ENCODE peak calls at places on chromosomes 4 and X, in nine cellular contexts. D is fibroblast of pulmonary artery, U is GM23248, P is brain microvascular endothelial cell, R is cardiac fibroblast, M is AG09309, Q is lower leg skin, J is foreskin fibroblast, A is OCI-LY7. C is an unnamed sample.
A peak's percentile ranks its signal among the peaks of the same experiment; 100 is the strongest.

GRCh38 chr4:106046083-106046482 is 150.8 kb downstream of the NPNT start:
- DNase-seq in R (no peak), Q (no peak), P (no peak), J (no peak), U (no peak), A (no peak), D (no peak), M (no peak), C (no peak)

GRCh38 chr4:67700874-67701850 is at the start of gene UBA6:
- DNase-seq in M (peak; percentile 78), J (peak; percentile 97), D (peak; percentile 96), P (peak; percentile 96), R (peak; percentile 96), U (peak; percentile 99), A (peak; percentile 98), Q (peak; percentile 95), C (peak; percentile 96)

GRCh38 chr4:154559141-154559841 is 3.5 kb upstream of the FGB start:
- DNase-seq in D (peak; percentile 73), P (peak; percentile 75), U (peak; percentile 67), A (peak; percentile 31), J (peak; percentile 42), Q (no peak), R (peak; percentile 63), M (peak; percentile 11), C (peak; percentile 63)

GRCh38 chr4:139568206-139568969 is 12.4 kb upstream of the SETD7 start:
- DNase-seq in J (no peak), Q (no peak), A (no peak), M (no peak), U (no peak), P (peak; percentile 42), R (peak; percentile 55), D (no peak), C (peak; percentile 70)

GRCh38 chr4:139913995-139914394 is 240.0 kb downstream of the MAML3 start:
- DNase-seq in R (peak; percentile 84), J (no peak), A (no peak), U (peak; percentile 69), P (peak; percentile 32), Q (no peak), M (peak; percentile 40), D (peak; percentile 88), C (no peak)

GRCh38 chrX:154526901-154527675 is 11.1 kb upstream of the FAM3A start:
- DNase-seq in D (peak; percentile 82), Q (peak; percentile 67), M (peak; percentile 24), R (peak; percentile 88), A (peak; percentile 80), J (peak; percentile 62), U (peak; percentile 83), P (peak; percentile 75), C (peak; percentile 69)

GRCh38 chrX:134654398-134655012 is 3.8 kb downstream of the PLAC1 start:
- DNase-seq in J (no peak), U (no peak), P (no peak), M (no peak), Q (no peak), A (no peak), R (no peak), D (no peak), C (no peak)

GRCh38 chrX:77451041-77451440 is 3.9 kb downstream of the FGF16 start:
- DNase-seq in P (peak; percentile 43), J (peak; percentile 61), R (peak; percentile 32), A (no peak), M (no peak), D (peak; percentile 31), Q (no peak), U (peak; percentile 86), C (peak; percentile 76)

GRCh38 chrX:84336646-84337045 is 148.6 kb upstream of the RPS6KA6 start:
- DNase-seq in J (no peak), P (no peak), R (peak; percentile 4), M (no peak), Q (no peak), A (no peak), U (no peak), D (peak; percentile 9), C (no peak)

GRCh38 chr4:25031077-25031606 is 396 bp upstream of the LGI2 start:
- DNase-seq in D (peak; percentile 30), U (peak; percentile 46), Q (no peak), J (peak; percentile 10), R (peak; percentile 30), P (no peak), M (no peak), A (no peak), C (no peak)

GRCh38 chr4:111695677-111696076 is 449.6 kb upstream of the FAM241A start:
- DNase-seq in D (no peak), A (no peak), Q (no peak), M (no peak), U (no peak), P (no peak), J (no peak), R (no peak), C (no peak)

GRCh38 chr4:77665381-77666069 is 59.9 kb downstream of the CXCL13 start:
- DNase-seq in R (no peak), D (no peak), A (no peak), J (no peak), Q (no peak), M (no peak), U (no peak), P (no peak), C (peak; percentile 25)

GRCh38 chr4:154004450-154004849 is 215.6 kb upstream of the SFRP2 start:
- DNase-seq in R (no peak), Q (no peak), M (no peak), P (no peak), A (no peak), D (no peak), U (peak; percentile 53), J (no peak), C (no peak)

DNA sequence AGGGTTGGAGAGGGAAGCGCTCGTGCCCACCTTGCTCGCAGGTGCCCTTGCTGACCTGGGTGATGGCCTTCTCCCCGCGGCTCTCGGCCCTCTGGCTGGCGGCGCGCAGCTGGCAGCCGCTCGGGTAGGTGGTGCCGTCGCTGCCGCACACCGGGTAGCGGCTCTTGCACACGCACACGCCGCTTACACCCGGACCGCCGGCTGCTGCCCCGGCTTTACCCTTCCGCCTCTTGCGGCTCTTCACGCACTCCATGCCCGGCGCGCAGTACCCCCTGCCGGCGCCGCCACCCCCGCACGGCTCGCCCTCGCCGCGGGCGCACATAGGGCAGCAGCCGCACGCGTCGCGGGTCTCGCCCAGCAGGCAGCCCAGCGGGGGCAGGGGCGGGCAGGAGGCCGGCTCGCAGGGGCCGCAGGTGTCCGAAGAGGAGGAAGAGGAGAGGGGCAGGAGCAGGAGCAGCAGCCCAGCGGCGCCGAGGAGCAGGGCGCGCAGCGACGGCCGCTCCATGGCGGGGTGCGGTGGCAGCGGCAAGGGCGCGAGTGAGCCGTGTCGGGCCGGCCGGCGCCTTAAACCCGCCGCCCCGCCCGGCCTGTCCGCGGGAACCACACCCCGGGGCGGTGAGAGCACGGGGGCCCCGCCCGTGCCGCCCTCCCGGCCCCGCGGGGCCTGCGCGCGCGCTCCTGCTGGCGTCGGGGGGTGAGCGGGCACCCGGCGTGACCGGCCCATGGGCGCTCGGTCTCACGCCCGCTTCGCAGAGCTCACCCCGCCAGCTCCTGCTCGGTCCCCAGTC is at the start of gene IGFBP7:
- DNase-seq in M (no peak), A (no peak), D (peak; percentile 67), J (peak; percentile 50), U (peak; percentile 79), R (peak; percentile 77), P (no peak), Q (no peak), C (peak; percentile 43)
- H3K4me3 ChIP-seq in M (peak within 1 kb of the TSS; percentile 70), A (no peak within 1 kb of the TSS), D (peak within 1 kb of the TSS; percentile 65), J (peak within 1 kb of the TSS; percentile 64), U (peak within 1 kb of the TSS; percentile 72), R (peak within 1 kb of the TSS; percentile 94), P (peak within 1 kb of the TSS; percentile 93), Q (peak within 1 kb of the TSS; percentile 85), C (peak within 1 kb of the TSS; percentile 64)

GRCh38 chrX:150548251-150548650 is 20.2 kb upstream of the MTM1 start:
- DNase-seq in M (no peak), Q (no peak), A (no peak), D (no peak), J (no peak), R (no peak), P (no peak), U (no peak), C (no peak)
- H3K4me3 ChIP-seq in M (no peak overlapping the region), Q (no peak overlapping the region), A (no peak overlapping the region), D (no peak overlapping the region), J (no peak overlapping the region), R (no peak overlapping the region), P (no peak overlapping the region), U (no peak overlapping the region), C (no peak overlapping the region)

DNA sequence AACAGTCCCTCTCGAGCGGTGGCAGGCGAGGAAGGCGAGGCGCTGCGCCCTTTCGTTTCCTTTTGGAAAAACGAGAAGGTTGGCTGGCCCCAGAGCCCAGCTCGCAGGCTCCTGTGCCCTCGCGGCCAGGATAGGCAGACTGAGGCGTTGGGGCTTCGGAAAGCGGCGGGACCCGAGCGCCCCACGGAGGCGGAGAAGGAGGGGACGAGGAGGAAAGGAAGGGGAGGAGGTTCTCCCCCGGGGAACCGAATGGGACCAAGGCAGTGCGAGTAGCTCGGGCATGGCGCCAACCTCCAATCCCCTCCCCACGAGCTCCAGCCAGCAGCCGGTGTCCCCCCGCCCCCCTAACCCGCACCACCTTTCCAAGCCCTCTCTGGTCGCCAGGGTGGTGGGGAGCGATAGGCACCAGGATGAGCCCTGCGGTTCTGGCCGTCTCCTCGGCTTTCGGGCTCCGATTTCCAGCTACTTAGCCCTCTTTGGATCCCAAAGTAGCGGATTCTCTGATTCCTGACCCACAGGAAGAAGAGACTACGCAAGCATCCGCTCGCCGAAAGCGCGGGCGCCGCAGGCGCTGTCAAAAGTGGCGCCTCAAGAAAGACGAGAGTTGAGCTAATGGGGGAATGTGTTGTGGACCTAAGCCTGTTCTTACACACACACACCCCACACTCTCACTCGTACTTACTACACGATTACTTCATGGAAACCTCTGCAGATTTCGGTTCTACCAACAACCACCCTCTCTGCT is 15.2 kb upstream of the ZIC3 start:
- DNase-seq in U (no peak), A (no peak), J (no peak), Q (no peak), R (no peak), D (no peak), P (no peak), M (no peak), C (no peak)
- H3K4me3 ChIP-seq in U (no peak overlapping the region), A (no peak overlapping the region), J (no peak overlapping the region), Q (no peak overlapping the region), R (no peak overlapping the region), D (no peak overlapping the region), P (peak overlapping the region; percentile 15), M (no peak overlapping the region), C (no peak overlapping the region)

GRCh38 chr4:74796631-74797030 is 2.3 kb upstream of the BTC start:
- DNase-seq in M (no peak), U (no peak), P (no peak), A (no peak), Q (no peak), D (no peak), R (no peak), J (no peak), C (no peak)

GRCh38 chr4:74793757-74794340 is 474 bp downstream of the BTC start:
- DNase-seq in Q (peak; percentile 14), J (no peak), A (no peak), M (no peak), P (no peak), R (peak; percentile 40), U (peak; percentile 48), D (peak; percentile 24), C (peak; percentile 44)

GRCh38 chr4:74790652-74791051 is 3.7 kb downstream of the BTC start:
- DNase-seq in R (no peak), A (no peak), U (no peak), P (no peak), M (no peak), D (no peak), Q (no peak), J (no peak), C (no peak)

GRCh38 chr4:74789518-74789917 is 4.8 kb downstream of the BTC start:
- DNase-seq in U (no peak), Q (no peak), J (no peak), M (no peak), D (no peak), A (no peak), P (no peak), R (no peak), C (no peak)

GRCh38 chr4:74794341-74794801 is at the start of gene BTC:
- DNase-seq in J (no peak), U (peak; percentile 27), P (no peak), A (no peak), R (peak; percentile 19), Q (peak; percentile 13), M (no peak), D (peak; percentile 6), C (peak; percentile 52)
- H3K4me3 ChIP-seq in J (peak within 1 kb of the TSS; percentile 63), U (peak within 1 kb of the TSS; percentile 72), P (peak within 1 kb of the TSS; percentile 66), A (no peak within 1 kb of the TSS), R (peak within 1 kb of the TSS; percentile 57), Q (peak within 1 kb of the TSS; percentile 29), M (peak within 1 kb of the TSS; percentile 50), D (peak within 1 kb of the TSS; percentile 62), C (peak within 1 kb of the TSS; percentile 71)

C was measured in mammary epithelial cell.